ENCODE peak calls at places on chromosomes 13 and 19, in nine cellular contexts. One of them, this sample, is unnamed.

GRCh38 chr19:50518091-50519005 is 4.6 kb upstream of the ASPDH start:
- DNase-seq in AG04449: no peak
- DNase-seq in lung: no peak
- DNase-seq in astrocyte of the spinal cord: no peak
- DNase-seq in BE2C: no peak
- DNase-seq in AG04450: no peak
- DNase-seq in AG09309: no peak
- DNase-seq in cardiac fibroblast: no peak
- DNase-seq in choroid plexus epithelial cell: no peak
- DNase-seq in this sample: no peak

GRCh38 chr13:100944791-100945345 is 270.3 kb upstream of the TMTC4 start:
- DNase-seq in AG09309: no peak
- DNase-seq in lung: no peak
- DNase-seq in astrocyte of the spinal cord: no peak
- DNase-seq in cardiac fibroblast: no peak
- DNase-seq in choroid plexus epithelial cell: no peak
- DNase-seq in BE2C: no peak
- DNase-seq in AG04449: no peak
- DNase-seq in AG04450: no peak
- DNase-seq in this sample: no peak

GRCh38 chr19:2461751-2462634 is 5.2 kb upstream of the LMNB2 start:
- DNase-seq in choroid plexus epithelial cell: peak
- DNase-seq in lung: peak
- DNase-seq in BE2C: peak
- DNase-seq in AG04450: no peak
- DNase-seq in AG04449: no peak
- DNase-seq in astrocyte of the spinal cord: peak
- DNase-seq in AG09309: no peak
- DNase-seq in cardiac fibroblast: peak
- DNase-seq in this sample: peak

GRCh38 chr13:99086869-99087129 is 108.9 kb upstream of the DOCK9 start:
- DNase-seq in BE2C: peak
- DNase-seq in lung: no peak
- DNase-seq in astrocyte of the spinal cord: no peak
- DNase-seq in cardiac fibroblast: peak
- DNase-seq in AG09309: no peak
- DNase-seq in AG04449: no peak
- DNase-seq in AG04450: no peak
- DNase-seq in choroid plexus epithelial cell: peak
- DNase-seq in this sample: no peak

GRCh38 chr19:10513223-10513622 is 4.0 kb downstream of the S1PR5 start:
- DNase-seq in AG09309: no peak
- DNase-seq in choroid plexus epithelial cell: no peak
- DNase-seq in AG04449: no peak
- DNase-seq in AG04450: no peak
- DNase-seq in astrocyte of the spinal cord: no peak
- DNase-seq in lung: no peak
- DNase-seq in cardiac fibroblast: no peak
- DNase-seq in BE2C: no peak
- DNase-seq in this sample: no peak

GRCh38 chr13:60398949-60399589 is 2.0 kb downstream of the TDRD3 start:
- DNase-seq in AG09309: no peak
- DNase-seq in choroid plexus epithelial cell: peak
- DNase-seq in BE2C: no peak
- DNase-seq in AG04450: no peak
- DNase-seq in lung: no peak
- DNase-seq in astrocyte of the spinal cord: peak
- DNase-seq in AG04449: no peak
- DNase-seq in cardiac fibroblast: no peak
- DNase-seq in this sample: no peak

GRCh38 chr13:73466561-73466960 is 407.8 kb downstream of the KLF5 start:
- DNase-seq in AG04449: no peak
- DNase-seq in astrocyte of the spinal cord: no peak
- DNase-seq in choroid plexus epithelial cell: no peak
- DNase-seq in AG09309: no peak
- DNase-seq in cardiac fibroblast: no peak
- DNase-seq in AG04450: no peak
- DNase-seq in lung: no peak
- DNase-seq in BE2C: no peak
- DNase-seq in this sample: peak

GRCh38 chr19:44539991-44540390 is 10.5 kb upstream of the CEACAM20 start:
- DNase-seq in BE2C: no peak
- DNase-seq in choroid plexus epithelial cell: no peak
- DNase-seq in cardiac fibroblast: no peak
- DNase-seq in AG04449: no peak
- DNase-seq in AG09309: no peak
- DNase-seq in AG04450: no peak
- DNase-seq in astrocyte of the spinal cord: no peak
- DNase-seq in lung: no peak
- DNase-seq in this sample: no peak

GRCh38 chr19:33389574-33390119 is 16.1 kb downstream of the CEBPG start:
- DNase-seq in astrocyte of the spinal cord: no peak
- DNase-seq in BE2C: no peak
- DNase-seq in lung: no peak
- DNase-seq in AG04450: no peak
- DNase-seq in cardiac fibroblast: no peak
- DNase-seq in AG04449: no peak
- DNase-seq in AG09309: no peak
- DNase-seq in choroid plexus epithelial cell: no peak
- DNase-seq in this sample: no peak

GRCh38 chr13:95533545-95534135 is 18.9 kb upstream of the CLDN10 start:
- DNase-seq in BE2C: peak
- DNase-seq in lung: no peak
- DNase-seq in AG04450: no peak
- DNase-seq in AG04449: no peak
- DNase-seq in astrocyte of the spinal cord: no peak
- DNase-seq in choroid plexus epithelial cell: no peak
- DNase-seq in AG09309: no peak
- DNase-seq in cardiac fibroblast: no peak
- DNase-seq in this sample: no peak

GRCh38 chr13:26327905-26328304 is 74.0 kb downstream of the CDK8 start:
- DNase-seq in choroid plexus epithelial cell: peak
- DNase-seq in astrocyte of the spinal cord: peak
- DNase-seq in lung: no peak
- DNase-seq in AG04450: no peak
- DNase-seq in cardiac fibroblast: no peak
- DNase-seq in AG04449: no peak
- DNase-seq in AG09309: no peak
- DNase-seq in BE2C: no peak
- DNase-seq in this sample: no peak

GRCh38 chr13:72565893-72566292 is 161.5 kb downstream of the MZT1 start:
- DNase-seq in AG04449: no peak
- DNase-seq in cardiac fibroblast: peak
- DNase-seq in AG04450: no peak
- DNase-seq in lung: no peak
- DNase-seq in AG09309: no peak
- DNase-seq in astrocyte of the spinal cord: peak
- DNase-seq in BE2C: peak
- DNase-seq in choroid plexus epithelial cell: peak
- DNase-seq in this sample: peak

GRCh38 chr13:46797468-46798237 is 692 bp upstream of the ESD start:
- DNase-seq in AG09309: no peak
- DNase-seq in AG04450: no peak
- DNase-seq in astrocyte of the spinal cord: no peak
- DNase-seq in cardiac fibroblast: no peak
- DNase-seq in choroid plexus epithelial cell: no peak
- DNase-seq in lung: no peak
- DNase-seq in AG04449: no peak
- DNase-seq in BE2C: no peak
- DNase-seq in this sample: no peak
- H3K4me3 ChIP-seq in AG09309: peak
- H3K4me3 ChIP-seq in AG04450: peak
- H3K4me3 ChIP-seq in astrocyte of the spinal cord: peak
- H3K4me3 ChIP-seq in cardiac fibroblast: peak
- H3K4me3 ChIP-seq in choroid plexus epithelial cell: peak
- H3K4me3 ChIP-seq in lung: peak
- H3K4me3 ChIP-seq in AG04449: peak
- H3K4me3 ChIP-seq in BE2C: peak
- H3K4me3 ChIP-seq in this sample: peak

GRCh38 chr13:74767031-74767430 is 632.8 kb upstream of the KLF12 start:
- DNase-seq in AG04450: no peak
- DNase-seq in AG04449: no peak
- DNase-seq in AG09309: peak
- DNase-seq in cardiac fibroblast: peak
- DNase-seq in lung: no peak
- DNase-seq in astrocyte of the spinal cord: peak
- DNase-seq in BE2C: no peak
- DNase-seq in choroid plexus epithelial cell: peak
- DNase-seq in this sample: peak

GRCh38 chr13:74761794-74762193 is 627.6 kb upstream of the KLF12 start:
- DNase-seq in choroid plexus epithelial cell: peak
- DNase-seq in cardiac fibroblast: peak
- DNase-seq in AG04450: no peak
- DNase-seq in AG09309: peak
- DNase-seq in AG04449: peak
- DNase-seq in astrocyte of the spinal cord: peak
- DNase-seq in lung: no peak
- DNase-seq in BE2C: no peak
- DNase-seq in this sample: no peak

GRCh38 chr13:74768521-74769090 is 634.4 kb upstream of the KLF12 start:
- DNase-seq in lung: no peak
- DNase-seq in cardiac fibroblast: no peak
- DNase-seq in AG04449: no peak
- DNase-seq in BE2C: no peak
- DNase-seq in AG09309: peak
- DNase-seq in choroid plexus epithelial cell: no peak
- DNase-seq in astrocyte of the spinal cord: peak
- DNase-seq in AG04450: no peak
- DNase-seq in this sample: no peak

GRCh38 chr13:74770361-74770760 is 636.2 kb upstream of the KLF12 start:
- DNase-seq in AG04450: peak
- DNase-seq in cardiac fibroblast: peak
- DNase-seq in BE2C: no peak
- DNase-seq in choroid plexus epithelial cell: peak
- DNase-seq in astrocyte of the spinal cord: peak
- DNase-seq in lung: no peak
- DNase-seq in AG04449: peak
- DNase-seq in AG09309: peak
- DNase-seq in this sample: peak

DNA sequence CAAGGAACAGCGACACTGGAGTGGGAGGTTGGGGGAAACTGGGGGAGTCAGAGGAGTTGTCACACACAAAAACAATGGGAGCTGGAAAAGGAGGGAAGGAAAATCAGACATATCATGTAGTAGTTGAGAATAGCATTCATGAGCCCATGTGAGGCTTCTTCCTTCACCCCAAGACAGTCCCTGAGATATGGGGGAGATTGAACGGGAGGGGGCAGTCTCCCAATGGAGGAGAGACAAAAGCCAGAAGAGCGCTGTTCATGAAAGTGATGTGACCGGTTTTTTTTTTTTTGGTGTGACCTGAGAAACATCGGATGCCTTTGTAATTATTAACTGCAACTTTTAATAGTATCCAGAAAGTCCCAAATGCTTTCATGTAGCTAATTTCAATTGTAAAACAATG is 631.8 kb upstream of the KLF12 start:
- DNase-seq in lung: no peak
- DNase-seq in AG04449: no peak
- DNase-seq in AG04450: no peak
- DNase-seq in cardiac fibroblast: no peak
- DNase-seq in BE2C: no peak
- DNase-seq in astrocyte of the spinal cord: no peak
- DNase-seq in AG09309: no peak
- DNase-seq in choroid plexus epithelial cell: no peak
- DNase-seq in this sample: no peak
- TF ChIP-seq CTCF in lung: no peak
- TF ChIP-seq CTCF in AG04449: no peak
- TF ChIP-seq CTCF in AG04450: no peak
- TF ChIP-seq CTCF in cardiac fibroblast: no peak
- TF ChIP-seq CTCF in BE2C: no peak
- TF ChIP-seq CTCF in astrocyte of the spinal cord: no peak
- TF ChIP-seq CTCF in AG09309: no peak
- TF ChIP-seq CTCF in choroid plexus epithelial cell: no peak
- TF ChIP-seq CTCF in this sample: no peak

GRCh38 chr19:45601524-45602522 is at the start of gene GPR4:
- DNase-seq in BE2C: peak
- DNase-seq in AG04449: no peak
- DNase-seq in AG04450: no peak
- DNase-seq in lung: no peak
- DNase-seq in cardiac fibroblast: no peak
- DNase-seq in AG09309: no peak
- DNase-seq in astrocyte of the spinal cord: no peak
- DNase-seq in choroid plexus epithelial cell: no peak
- DNase-seq in this sample: no peak

GRCh38 chr19:45599286-45599685 is 2.7 kb downstream of the GPR4 start:
- DNase-seq in AG09309: no peak
- DNase-seq in lung: no peak
- DNase-seq in BE2C: peak
- DNase-seq in cardiac fibroblast: no peak
- DNase-seq in choroid plexus epithelial cell: no peak
- DNase-seq in astrocyte of the spinal cord: no peak
- DNase-seq in AG04449: no peak
- DNase-seq in AG04450: no peak
- DNase-seq in this sample: no peak

GRCh38 chr19:45598267-45599011 is 3.6 kb downstream of the GPR4 start:
- DNase-seq in astrocyte of the spinal cord: no peak
- DNase-seq in AG04449: no peak
- DNase-seq in BE2C: no peak
- DNase-seq in AG04450: no peak
- DNase-seq in AG09309: no peak
- DNase-seq in lung: no peak
- DNase-seq in choroid plexus epithelial cell: peak
- DNase-seq in cardiac fibroblast: no peak
- DNase-seq in this sample: no peak

GRCh38 chr19:45600340-45600885 is 1.6 kb downstream of the GPR4 start:
- DNase-seq in cardiac fibroblast: no peak
- DNase-seq in BE2C: no peak
- DNase-seq in AG09309: no peak
- DNase-seq in lung: no peak
- DNase-seq in choroid plexus epithelial cell: no peak
- DNase-seq in AG04450: no peak
- DNase-seq in AG04449: no peak
- DNase-seq in astrocyte of the spinal cord: no peak
- DNase-seq in this sample: no peak

DNA sequence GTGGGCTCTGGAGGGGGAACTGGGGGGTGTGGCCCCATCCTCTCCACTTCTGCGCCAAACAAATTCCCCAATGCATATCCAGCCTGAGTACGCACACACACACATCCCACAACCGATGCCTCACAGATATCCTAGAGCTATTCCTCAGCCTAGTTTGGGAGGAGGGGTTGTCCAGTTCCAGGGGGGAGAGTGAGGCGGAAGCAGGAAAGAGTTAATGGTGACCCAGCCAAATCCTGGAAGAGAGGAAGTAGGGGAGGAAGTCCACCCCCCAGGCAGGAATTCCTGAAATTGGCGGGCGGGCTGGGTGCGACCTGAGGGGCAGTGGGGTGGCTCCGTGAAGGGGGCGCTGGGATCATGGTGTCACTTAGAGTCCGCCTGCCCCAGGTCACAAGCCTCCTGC is 897 bp downstream of the GPR4 start:
- DNase-seq in AG04450: no peak
- DNase-seq in cardiac fibroblast: no peak
- DNase-seq in AG09309: no peak
- DNase-seq in BE2C: no peak
- DNase-seq in choroid plexus epithelial cell: no peak
- DNase-seq in lung: no peak
- DNase-seq in astrocyte of the spinal cord: no peak
- DNase-seq in AG04449: no peak
- DNase-seq in this sample: no peak
- H3K4me3 ChIP-seq in AG04450: no peak
- H3K4me3 ChIP-seq in cardiac fibroblast: peak
- H3K4me3 ChIP-seq in AG09309: no peak
- H3K4me3 ChIP-seq in BE2C: no peak
- H3K4me3 ChIP-seq in choroid plexus epithelial cell: no peak
- H3K4me3 ChIP-seq in lung: peak
- H3K4me3 ChIP-seq in astrocyte of the spinal cord: no peak
- H3K4me3 ChIP-seq in AG04449: no peak
- H3K4me3 ChIP-seq in this sample: no peak

GRCh38 chr19:17511724-17512573 is 500 bp downstream of the PGLS start:
- DNase-seq in BE2C: peak
- DNase-seq in cardiac fibroblast: peak
- DNase-seq in AG09309: peak
- DNase-seq in AG04450: peak
- DNase-seq in lung: peak
- DNase-seq in astrocyte of the spinal cord: peak
- DNase-seq in AG04449: no peak
- DNase-seq in choroid plexus epithelial cell: peak
- DNase-seq in this sample: peak
- TF ChIP-seq CTCF in BE2C: peak
- TF ChIP-seq CTCF in cardiac fibroblast: no peak
- TF ChIP-seq CTCF in AG09309: peak
- TF ChIP-seq CTCF in AG04450: no peak
- TF ChIP-seq CTCF in lung: no peak
- TF ChIP-seq CTCF in astrocyte of the spinal cord: no peak
- TF ChIP-seq CTCF in AG04449: no peak
- TF ChIP-seq CTCF in choroid plexus epithelial cell: peak
- TF ChIP-seq CTCF in this sample: no peak